ENCODE peak calls at places on chromosomes 16 and 17, in four cellular contexts. R is HepG2, U is A549, X is K562. I is an unnamed sample.

GRCh38 chr16:85279874-85280545 is 167.7 kb upstream of the CIBAR2 start:
- DNase-seq in R (no peak), U (no peak), X (no peak), I (no peak)

GRCh38 chr16:1817276-1817589 is 9.4 kb downstream of the HAGH start:
- DNase-seq in R (no peak), U (no peak), X (no peak), I (no peak)

GRCh38 chr16:64363039-64363438 is 758.8 kb downstream of the CDH11 start:
- DNase-seq in R (no peak), U (no peak), X (no peak), I (no peak)

GRCh38 chr16:84913315-84913714 is 93.5 kb downstream of the CRISPLD2 start:
- DNase-seq in R (no peak), U (no peak), X (no peak), I (no peak)

GRCh38 chr16:721765-722481 is 977 bp downstream of the ANTKMT start:
- DNase-seq in R (no peak), U (no peak), X (peak), I (no peak)

GRCh38 chr17:79997004-79997673 is 38.5 kb downstream of the TBC1D16 start:
- DNase-seq in R (no peak), U (no peak), X (no peak), I (no peak)

GRCh38 chr16:26177438-26177837 is 485.7 kb downstream of the HS3ST4 start:
- DNase-seq in R (no peak), U (no peak), X (no peak), I (no peak)

GRCh38 chr17:79621151-79621940 is 10.5 kb upstream of the RBFOX3 start:
- DNase-seq in R (no peak), U (no peak), X (no peak), I (peak)

GRCh38 chr17:28550858-28551257 is 1.6 kb downstream of the UNC119 start:
- DNase-seq in R (no peak), U (no peak), X (no peak), I (no peak)

GRCh38 chr17:72764632-72765041 is 327.9 kb downstream of the SLC39A11 start:
- DNase-seq in R (no peak), U (no peak), X (no peak), I (no peak)

GRCh38 chr16:69187387-69187890 is 475 bp downstream of the SNTB2 start:
- DNase-seq in R (no peak), U (peak), X (peak), I (peak)

GRCh38 chr17:12085076-12085949 is 64.6 kb downstream of the MAP2K4 start:
- DNase-seq in R (peak), U (peak), X (no peak), I (no peak)

GRCh38 chr17:74641224-74641948 is 17.8 kb upstream of the CD300E start:
- DNase-seq in R (no peak), U (no peak), X (no peak), I (no peak)

DNA sequence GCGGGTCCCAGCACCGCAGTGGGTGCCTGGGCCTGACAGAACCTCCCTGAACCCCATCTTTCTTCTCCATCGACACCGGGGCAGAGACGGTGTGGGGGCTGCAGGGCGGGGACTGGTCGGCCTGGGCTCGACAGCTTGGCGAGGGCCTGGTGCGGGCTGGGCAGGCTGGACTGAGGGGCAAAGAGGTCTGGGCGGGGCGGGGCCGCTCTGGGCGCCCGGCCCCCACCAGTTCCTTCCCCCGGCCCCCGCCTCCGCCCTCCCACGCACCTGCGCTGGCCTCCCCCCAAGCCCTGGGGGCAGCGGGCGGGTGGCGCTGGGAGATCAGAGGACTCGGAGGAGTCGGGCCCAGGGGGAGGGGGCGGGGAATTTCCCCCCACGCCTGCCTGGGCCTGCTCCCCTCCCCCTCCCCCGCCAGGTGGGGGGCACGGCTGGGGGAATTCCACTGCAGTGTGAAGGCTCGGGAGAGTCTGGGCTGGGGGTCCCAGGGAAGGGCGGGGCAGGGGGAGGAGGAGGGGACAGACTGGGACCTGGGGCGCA is 933 bp upstream of the KREMEN2 start:
- DNase-seq in R (no peak), U (no peak), X (peak), I (peak)
- TF ChIP-seq JUN in R (no peak), U (no peak), X (no peak), I (no peak)

DNA sequence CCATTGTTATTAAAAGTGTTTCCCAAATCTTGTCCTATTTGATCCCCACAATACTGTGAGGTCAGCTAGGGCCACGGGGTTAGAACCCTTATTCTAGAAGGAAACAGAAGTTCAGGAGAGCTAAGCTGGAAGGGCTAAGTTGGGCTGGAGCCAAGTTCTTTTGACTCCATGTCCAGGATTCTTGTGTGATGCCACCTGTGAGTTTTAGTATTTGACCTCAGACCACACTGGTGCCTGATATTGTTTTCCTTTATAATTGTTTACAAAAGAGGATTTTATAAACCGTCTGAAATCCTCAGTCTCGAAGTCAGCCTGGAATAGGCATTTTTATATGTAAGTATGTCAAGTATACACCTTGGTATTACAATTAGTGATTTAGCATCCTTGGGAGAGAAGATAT is 332.7 kb downstream of the CBLN1 start:
- DNase-seq in R (no peak), U (no peak), X (no peak), I (no peak)
- TF ChIP-seq NR3C1 in R (no peak), U (no peak), X (no peak), I (no peak)

DNA sequence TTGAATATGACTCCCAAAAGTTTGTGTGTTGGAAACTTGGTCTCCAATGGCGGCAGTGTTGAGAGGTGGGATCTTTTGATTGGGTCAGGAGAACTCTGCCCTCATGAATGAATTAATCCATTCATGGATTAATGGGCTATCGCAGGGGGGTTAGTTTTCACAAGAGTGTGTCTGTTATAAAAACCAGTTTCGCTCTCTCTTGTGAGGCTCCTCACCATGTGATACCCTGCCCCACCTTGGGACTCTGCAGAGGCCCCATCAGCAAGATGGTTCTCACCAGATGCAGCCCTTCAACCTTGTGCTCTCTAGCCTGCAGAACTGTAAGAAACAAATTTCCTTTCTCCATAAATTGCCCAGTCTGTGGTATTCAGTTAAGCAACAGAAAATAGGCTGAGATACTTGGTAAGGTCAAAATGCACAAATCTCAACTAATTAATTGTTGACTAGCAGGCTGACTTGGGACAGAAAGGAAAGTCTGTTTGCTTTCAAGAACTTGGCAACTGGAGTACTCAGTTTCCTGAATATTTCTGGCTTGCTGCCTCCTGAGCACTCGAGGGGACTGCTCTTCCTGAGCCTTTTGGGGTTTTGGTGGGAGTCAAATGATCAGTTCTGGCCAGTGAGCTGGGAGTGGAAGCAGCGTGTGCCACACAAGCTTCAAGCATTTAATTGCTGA is 13.8 kb upstream of the CCL17 start:
- DNase-seq in R (no peak), U (no peak), X (no peak), I (no peak)
- TF ChIP-seq JUN in R (no peak), U (no peak), X (no peak), I (no peak)

DNA sequence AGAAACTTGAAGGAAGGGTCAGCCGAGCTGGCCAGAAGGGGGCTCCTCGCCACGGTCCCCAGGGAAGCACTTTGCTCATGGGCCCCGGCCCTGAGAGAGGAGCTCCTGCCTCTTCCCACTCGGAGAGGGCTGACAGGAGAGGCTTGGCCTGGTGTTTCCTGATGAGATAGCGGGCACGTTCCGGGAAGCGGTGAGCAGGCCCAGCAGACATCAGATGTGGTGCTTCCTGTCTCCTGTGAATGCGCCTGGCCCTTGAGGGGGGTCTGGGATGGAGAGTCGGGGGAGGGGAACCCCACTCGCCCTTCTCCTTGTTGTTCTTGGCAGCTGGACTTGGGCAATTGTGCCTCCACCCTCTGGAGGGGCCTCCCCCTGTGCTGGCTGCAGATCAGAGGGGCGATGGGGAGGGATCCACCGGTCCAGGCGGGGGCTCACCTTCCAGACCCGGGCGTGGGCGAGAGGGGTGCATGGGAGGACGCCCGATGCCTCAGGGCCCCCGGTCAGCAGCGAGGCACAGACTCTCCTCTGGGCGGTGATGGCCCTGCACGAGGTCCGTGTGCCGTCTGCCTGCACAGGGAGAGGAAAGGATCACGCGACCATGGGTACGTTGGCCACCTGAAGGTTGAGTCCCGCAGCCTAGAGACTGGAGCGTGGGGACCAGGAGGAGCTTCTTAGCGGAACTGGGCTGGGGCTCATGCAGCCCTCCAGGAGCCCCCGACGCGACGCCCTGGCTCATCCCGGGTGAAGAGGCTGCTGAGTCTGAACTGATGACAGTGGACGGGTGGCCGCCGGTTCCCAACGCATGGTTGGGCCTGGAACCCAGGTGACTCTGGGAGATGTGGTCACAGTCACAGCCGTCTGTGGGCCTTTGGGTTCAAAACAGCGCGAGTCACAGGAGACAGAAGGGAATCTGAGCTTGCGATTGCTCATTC is 25.4 kb downstream of the METRNL start:
- DNase-seq in R (no peak), U (no peak), X (no peak), I (no peak)
- TF ChIP-seq NR3C1 in R (no peak), U (no peak), X (no peak), I (no peak)

DNA sequence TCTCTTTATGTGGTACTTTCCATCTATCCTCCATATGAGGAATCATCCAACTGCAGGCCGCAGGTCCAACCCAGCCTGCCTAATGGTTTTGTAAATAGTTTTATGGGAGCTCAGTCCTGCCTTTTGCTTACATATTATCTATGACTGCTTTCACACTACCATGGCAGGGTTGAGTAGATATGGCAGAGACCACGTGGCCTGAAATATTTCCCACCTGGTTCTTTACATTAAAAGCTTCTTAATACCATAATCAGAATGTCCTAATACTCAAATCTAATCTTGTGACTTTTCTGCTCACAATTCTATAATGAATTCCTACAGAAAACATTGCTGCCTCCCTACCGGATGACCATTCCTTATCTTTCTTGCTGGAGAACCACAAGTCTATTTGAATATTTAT is 71.7 kb downstream of the SHCBP1 start:
- DNase-seq in R (no peak), U (no peak), X (no peak), I (no peak)
- TF ChIP-seq JUN in R (no peak), U (no peak), X (no peak), I (no peak)

GRCh38 chr16:15726715-15727114 is 76.7 kb downstream of the NDE1 start:
- DNase-seq in R (no peak), U (no peak), X (no peak), I (no peak)
- TF ChIP-seq NR3C1 in R (no peak), U (no peak), X (no peak), I (no peak)

DNA sequence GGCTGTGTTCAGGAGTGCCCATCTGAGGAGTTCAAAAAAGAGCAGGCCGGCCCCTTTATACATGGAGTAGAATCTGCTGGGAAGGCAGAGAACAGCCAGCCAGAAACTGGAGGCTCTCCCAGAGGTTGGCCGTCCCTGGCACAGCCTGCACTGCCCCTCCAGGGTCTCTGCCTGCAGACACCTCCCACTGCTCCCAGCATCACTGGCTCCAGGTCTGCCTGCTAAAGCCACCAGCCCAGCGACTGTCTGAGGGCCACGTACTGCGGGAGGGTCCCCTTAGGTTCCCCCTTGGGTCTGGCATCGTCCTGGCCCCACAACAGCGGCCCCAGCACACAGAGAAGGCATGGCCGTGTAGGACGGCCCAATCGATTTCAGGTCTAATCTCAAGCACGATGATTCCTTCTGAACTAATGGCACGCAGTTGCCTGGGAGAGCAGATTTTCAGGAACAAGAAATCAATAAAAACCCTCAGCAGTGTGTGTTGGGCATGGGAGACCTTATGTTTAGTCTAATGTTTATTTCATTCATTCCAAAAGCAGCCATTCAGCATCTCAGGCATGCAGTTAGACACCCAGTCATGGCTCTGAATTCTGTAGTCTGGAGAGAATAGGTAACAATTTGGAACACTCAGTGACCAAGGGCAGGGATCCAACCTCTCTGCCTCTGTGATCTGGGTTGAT is 95.6 kb downstream of the PGS1 start:
- DNase-seq in R (no peak), U (no peak), X (no peak), I (no peak)
- TF ChIP-seq JUN in R (no peak), U (no peak), X (no peak), I (no peak)

DNA sequence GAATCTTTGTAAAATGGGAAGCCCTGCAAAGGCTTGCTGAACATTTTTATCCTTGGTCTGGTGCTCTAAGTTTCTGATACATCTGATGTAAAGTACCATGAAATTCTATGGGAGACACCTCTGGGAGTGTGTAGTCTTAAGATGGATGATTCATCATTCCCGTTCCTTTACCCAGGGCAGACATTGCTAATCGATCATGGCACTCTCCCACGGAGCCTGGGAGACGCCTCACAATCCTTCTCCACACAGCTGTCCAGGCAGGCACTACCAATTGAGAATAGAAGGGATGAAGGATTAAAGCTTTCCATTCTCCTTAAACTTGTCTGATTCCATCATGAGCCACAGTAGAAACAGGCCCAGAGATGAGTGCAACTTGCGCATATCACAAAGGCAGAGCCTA is 144.8 kb downstream of the GSG1L start:
- DNase-seq in R (no peak), U (peak), X (no peak), I (no peak)
- TF ChIP-seq NR3C1 in R (no peak), U (no peak), X (no peak), I (no peak)